ENCODE peak calls at places on chromosomes 6 and 20, in nine cellular contexts. L, G, F, M, O, B, Z, N and K are unnamed samples.

GRCh38 chr20:33981964-33982363 is 11.7 kb upstream of the RALY start:
- DNase-seq in Z (no peak), G (no peak), O (no peak), F (no peak), L (no peak), M (no peak), B (no peak), N (no peak), K (no peak)

GRCh38 chr6:39196648-39197047 is 32.6 kb downstream of the KCNK5 start:
- DNase-seq in B (no peak), N (no peak), G (no peak), O (no peak), Z (no peak), F (no peak), M (no peak), L (no peak), K (no peak)

GRCh38 chr6:75296811-75297779 is 12.5 kb upstream of the TMEM30A start:
- DNase-seq in F (no peak), Z (no peak), O (no peak), G (peak), N (peak), M (no peak), L (peak), B (no peak), K (peak)

GRCh38 chr20:36587388-36588136 is 14.2 kb downstream of the TGIF2 start:
- DNase-seq in O (peak), L (no peak), M (no peak), B (no peak), Z (no peak), F (no peak), G (no peak), N (no peak), K (no peak)

GRCh38 chr20:50277064-50277415 is 86.4 kb downstream of the CEBPB start:
- DNase-seq in B (no peak), Z (no peak), L (no peak), G (no peak), N (peak), M (no peak), F (no peak), O (no peak), K (no peak)

GRCh38 chr6:90940812-90941481 is 354.1 kb upstream of the MAP3K7 start:
- DNase-seq in O (no peak), M (no peak), B (no peak), F (peak), G (peak), N (no peak), Z (peak), L (peak), K (peak)

GRCh38 chr20:57498425-57499400 is 26.2 kb downstream of the CTCFL start:
- DNase-seq in Z (no peak), N (no peak), O (no peak), M (peak), L (no peak), G (peak), B (no peak), F (peak), K (no peak)

GRCh38 chr6:77620290-77620882 is 32.5 kb upstream of the MEI4 start:
- DNase-seq in F (peak), Z (no peak), N (no peak), O (no peak), G (peak), L (no peak), B (no peak), M (peak), K (no peak)

GRCh38 chr6:148700713-148701392 is 46.0 kb upstream of the UST start:
- DNase-seq in L (peak), O (no peak), F (peak), G (peak), Z (no peak), B (no peak), N (peak), M (no peak), K (no peak)

GRCh38 chr20:43959079-43959919 is 44.6 kb downstream of the TOX2 start:
- DNase-seq in N (no peak), B (no peak), G (peak), M (no peak), F (no peak), Z (no peak), L (peak), O (no peak), K (no peak)

GRCh38 chr6:16470502-16471221 is 232.3 kb downstream of the GMPR start:
- DNase-seq in F (peak), L (no peak), B (no peak), O (no peak), Z (no peak), G (no peak), M (no peak), N (no peak), K (no peak)

GRCh38 chr20:44526129-44526528 is 4.3 kb upstream of the SERINC3 start:
- DNase-seq in M (no peak), Z (no peak), N (no peak), L (peak), F (peak), G (no peak), O (no peak), B (no peak), K (no peak)

GRCh38 chr6:134814076-134814709 is 135.7 kb downstream of the ALDH8A1 start:
- DNase-seq in O (no peak), B (no peak), M (no peak), F (peak), N (no peak), Z (no peak), G (no peak), L (peak), K (no peak)

GRCh38 chr20:53599378-53599777 is 5.7 kb upstream of the ZNF217 start:
- DNase-seq in N (no peak), M (peak), F (no peak), L (no peak), Z (no peak), B (no peak), O (no peak), G (no peak), K (no peak)

GRCh38 chr6:53168516-53169257 is 20.0 kb upstream of the GCM1 start:
- DNase-seq in B (no peak), O (no peak), L (peak), G (no peak), Z (no peak), M (no peak), N (peak), F (peak), K (no peak)

GRCh38 chr20:21433329-21433890 is 36.1 kb upstream of the NKX2-4 start:
- DNase-seq in F (peak), M (no peak), N (peak), O (no peak), B (no peak), Z (no peak), G (no peak), L (peak), K (no peak)

GRCh38 chr6:97151611-97152010 is 131.4 kb downstream of the MMS22L start:
- DNase-seq in L (no peak), G (no peak), B (no peak), O (no peak), M (no peak), Z (no peak), F (no peak), N (no peak), K (no peak)

GRCh38 chr6:43328528-43328927 is 19.9 kb upstream of the CRIP3 start:
- DNase-seq in F (no peak), B (no peak), G (no peak), M (no peak), L (no peak), Z (no peak), O (no peak), N (no peak), K (no peak)

GRCh38 chr6:147202516-147203310 is 1.5 kb upstream of the STXBP5 start:
- DNase-seq in B (peak), G (peak), N (peak), F (peak), Z (peak), M (peak), O (peak), L (peak), K (peak)

GRCh38 chr6:168607272-168608112 is 166.5 kb downstream of the SMOC2 start:
- DNase-seq in Z (no peak), B (no peak), F (no peak), O (peak), G (no peak), L (no peak), M (no peak), N (no peak), K (no peak)

GRCh38 chr6:29834564-29835436 is 7.2 kb downstream of the HLA-G start:
- DNase-seq in M (peak), L (peak), Z (no peak), B (peak), G (peak), N (no peak), F (no peak), O (no peak), K (no peak)

GRCh38 chr6:44771647-44772415 is 384.3 kb downstream of the CDC5L start:
- DNase-seq in M (no peak), F (no peak), O (no peak), B (no peak), L (peak), N (peak), G (no peak), Z (no peak), K (no peak)

GRCh38 chr6:155352812-155353211 is 38.5 kb upstream of the TFB1M start:
- DNase-seq in M (no peak), G (no peak), B (no peak), N (peak), F (peak), Z (no peak), O (no peak), L (peak), K (peak)

GRCh38 chr20:62303049-62303326 is 191 bp downstream of the ADRM1 start:
- DNase-seq in N (no peak), Z (no peak), G (no peak), B (no peak), M (no peak), L (no peak), O (no peak), F (no peak), K (no peak)

GRCh38 chr20:15071010-15071808 is 733.8 kb upstream of the FLRT3 start:
- DNase-seq in M (no peak), F (no peak), G (no peak), Z (no peak), L (no peak), B (no peak), N (no peak), O (no peak), K (no peak)

GRCh38 chr20:50360921-50361320 is 149.3 kb upstream of the PTPN1 start:
- DNase-seq in M (no peak), N (no peak), F (no peak), B (no peak), O (no peak), L (no peak), Z (no peak), G (no peak), K (no peak)

GRCh38 chr6:1720620-1721322 is 111.1 kb downstream of the FOXC1 start:
- DNase-seq in O (no peak), Z (no peak), L (no peak), B (no peak), M (no peak), F (no peak), N (no peak), G (no peak), K (no peak)

GRCh38 chr6:73263570-73263909 is 544 bp upstream of the KHDC1 start:
- DNase-seq in F (no peak), O (no peak), M (no peak), N (peak), L (no peak), B (no peak), G (no peak), Z (no peak), K (no peak)

GRCh38 chr6:138104618-138105213 is 2.5 kb downstream of the PERP start:
- DNase-seq in F (no peak), N (no peak), M (no peak), O (no peak), L (no peak), G (no peak), Z (no peak), B (no peak), K (no peak)

GRCh38 chr20:16378712-16379111 is 194.5 kb downstream of the KIF16B start:
- DNase-seq in M (no peak), Z (no peak), F (no peak), N (no peak), L (no peak), G (no peak), B (no peak), O (no peak), K (no peak)

GRCh38 chr6:127972815-127973214 is 72.0 kb upstream of the THEMIS start:
- DNase-seq in F (no peak), L (no peak), M (no peak), G (no peak), N (no peak), B (no peak), Z (no peak), O (no peak), K (no peak)

GRCh38 chr20:57594092-57594911 is 25.9 kb downstream of the ZBP1 start:
- DNase-seq in M (no peak), N (peak), B (no peak), Z (peak), F (no peak), G (no peak), L (peak), O (peak), K (no peak)

GRCh38 chr6:167761794-167762258 is 64.9 kb upstream of the AFDN start:
- DNase-seq in M (no peak), L (no peak), F (no peak), N (no peak), O (peak), Z (no peak), B (no peak), G (no peak), K (no peak)

GRCh38 chr20:1119128-1119505 is 715 bp downstream of the PSMF1 start:
- DNase-seq in B (no peak), N (no peak), Z (no peak), F (no peak), L (no peak), O (no peak), M (no peak), G (no peak), K (no peak)

DNA sequence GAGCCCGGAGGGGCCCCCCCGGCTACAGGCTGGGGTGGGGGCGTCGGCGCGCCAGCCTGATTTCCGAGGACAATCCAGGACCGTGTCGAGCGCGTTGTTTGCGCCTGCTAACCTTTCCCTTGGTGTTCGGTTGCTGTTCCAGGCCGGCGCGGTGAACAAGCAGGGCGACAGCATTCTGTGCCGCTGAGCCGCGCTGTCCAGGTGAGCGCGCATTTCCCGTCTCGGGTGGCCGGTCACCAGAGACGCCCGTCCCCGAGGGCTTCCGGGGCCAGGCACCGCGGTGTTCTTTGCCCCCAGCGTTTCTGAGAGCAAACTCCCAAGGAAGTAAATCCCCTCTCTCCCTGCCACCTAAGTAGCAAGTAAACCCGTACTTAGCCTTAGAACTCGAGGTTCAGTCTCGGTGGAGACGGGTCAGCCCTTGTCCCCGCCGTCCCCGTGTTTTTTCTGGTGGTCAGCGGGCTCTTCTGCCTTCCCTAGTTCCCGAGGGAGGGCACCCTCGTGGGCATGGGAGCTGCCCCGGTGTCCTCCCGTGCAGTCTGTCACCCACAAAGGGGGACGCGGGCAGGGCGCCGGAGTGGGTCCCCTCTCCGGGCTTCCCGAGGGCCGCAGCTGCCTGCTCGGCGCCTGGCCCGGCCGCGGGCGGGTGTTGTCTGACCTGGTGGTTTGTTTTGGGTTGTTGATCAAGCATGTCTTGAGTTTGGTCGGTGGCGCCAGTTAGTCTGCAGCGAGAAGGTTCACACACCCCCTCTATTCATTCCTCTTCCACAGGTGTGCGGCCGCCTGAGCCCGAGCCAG is 1.5 kb downstream of the ID4 start:
- DNase-seq in B (no peak), M (peak), O (peak), Z (no peak), F (no peak), N (no peak), L (no peak), G (no peak), K (no peak)
- H3K4me3 ChIP-seq in B (no peak), M (peak), O (peak), Z (no peak), F (peak), N (peak), L (peak), G (no peak), K (peak)

GRCh38 chr6:169700296-169700695 is 1.5 kb downstream of the WDR27 start:
- DNase-seq in G (no peak), B (no peak), Z (peak), F (no peak), N (no peak), O (no peak), M (peak), L (peak), K (no peak)
- H3K4me3 ChIP-seq in G (no peak), B (no peak), Z (peak), F (no peak), N (peak), O (no peak), M (no peak), L (peak), K (peak)

GRCh38 chr6:142885182-142885867 is 59.7 kb downstream of the HIVEP2 start:
- DNase-seq in N (no peak), O (peak), F (peak), L (peak), M (no peak), G (peak), Z (no peak), B (peak), K (peak)
- H3K4me3 ChIP-seq in N (peak), O (peak), F (peak), L (peak), M (no peak), G (peak), Z (no peak), B (peak), K (peak)

DNA sequence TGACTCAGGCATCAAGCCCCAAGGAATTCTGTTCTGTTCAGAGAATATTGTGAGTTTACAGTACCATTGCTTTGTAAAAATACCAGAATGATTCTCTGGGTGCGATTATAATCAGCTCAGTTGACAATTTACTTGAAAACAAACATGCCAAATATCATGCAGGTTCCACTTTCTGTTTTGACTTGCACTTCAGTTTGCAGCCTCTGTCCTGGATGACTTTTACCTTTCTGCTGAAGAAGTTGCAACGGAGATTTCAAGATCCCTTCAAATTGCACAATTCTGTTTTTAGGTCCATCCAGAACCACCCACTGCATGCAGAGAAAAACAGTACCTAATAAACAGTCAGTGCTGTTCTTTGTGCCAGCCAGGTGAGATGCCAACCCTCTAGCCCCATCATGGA is 3.4 kb downstream of the CD40 start:
- DNase-seq in Z (no peak), M (no peak), F (no peak), G (no peak), O (no peak), B (no peak), N (no peak), L (no peak), K (no peak)
- H3K4me3 ChIP-seq in Z (no peak), M (no peak), F (no peak), G (no peak), O (no peak), B (no peak), N (no peak), L (no peak), K (no peak)

GRCh38 chr6:159838020-159838744 is 38.1 kb downstream of the PNLDC1 start:
- DNase-seq in M (no peak), O (no peak), F (no peak), G (no peak), B (no peak), N (no peak), L (no peak), Z (no peak), K (no peak)

GRCh38 chr6:159837511-159837910 is 37.4 kb downstream of the PNLDC1 start:
- DNase-seq in N (no peak), B (no peak), Z (no peak), O (no peak), F (no peak), G (no peak), M (no peak), L (no peak), K (no peak)

GRCh38 chr6:159837141-159837490 is 37.0 kb downstream of the PNLDC1 start:
- DNase-seq in G (no peak), B (no peak), Z (no peak), M (no peak), L (no peak), F (no peak), N (no peak), O (peak), K (no peak)

GRCh38 chr6:159833997-159834601 is 34.0 kb downstream of the PNLDC1 start:
- DNase-seq in B (no peak), O (no peak), M (no peak), G (peak), F (no peak), L (no peak), N (no peak), Z (no peak), K (no peak)

GRCh38 chr6:159836294-159837140 is 36.4 kb downstream of the PNLDC1 start:
- DNase-seq in L (peak), O (peak), B (no peak), G (no peak), M (no peak), Z (no peak), N (peak), F (no peak), K (no peak)
- H3K4me3 ChIP-seq in L (peak), O (peak), B (no peak), G (no peak), M (no peak), Z (no peak), N (no peak), F (no peak), K (no peak)

GRCh38 chr6:158536891-158537798 is 22.7 kb upstream of the TMEM181 start:
- DNase-seq in O (peak), Z (no peak), B (no peak), M (peak), G (no peak), L (peak), N (peak), F (no peak), K (no peak)
- H3K4me3 ChIP-seq in O (peak), Z (peak), B (no peak), M (peak), G (peak), L (peak), N (peak), F (peak), K (peak)